ENCODE peak calls at places on chromosomes 1 and 21, in seven cellular contexts. P is neuronal stem cell, T is IMR-90, B is mammary epithelial cell, E is H9, K is hepatocyte, A is astrocyte. V is an unnamed sample. For H3K4me1, the result is how much of the 10 kb centered on the place peaks cover.

GRCh38 chr1:198681831-198682756 is 43.3 kb downstream of the PTPRC start:
- DNase-seq in P (peak), T (peak), B (peak), E (no peak), K (peak), A (peak), V (peak)

GRCh38 chr1:225772323-225772768 is 5.3 kb upstream of the SRP9 start:
- DNase-seq in P (peak), T (peak), B (peak), E (peak), K (peak), A (peak), V (peak)

GRCh38 chr1:232306269-232306911 is 323.5 kb downstream of the SIPA1L2 start:
- DNase-seq in P (no peak), T (no peak), B (no peak), E (peak), K (no peak), A (no peak), V (no peak)

GRCh38 chr1:213702703-213703102 is 285.1 kb upstream of the PROX1 start:
- DNase-seq in P (no peak), T (no peak), B (no peak), E (no peak), K (no peak), A (no peak), V (no peak)

GRCh38 chr1:65946960-65947359 is 154.3 kb downstream of the PDE4B start:
- DNase-seq in P (no peak), T (peak), B (no peak), E (no peak), K (no peak), A (no peak), V (no peak)

GRCh38 chr1:244383278-244383884 is 68.3 kb downstream of the ADSS2 start:
- DNase-seq in P (no peak), T (no peak), B (no peak), E (no peak), K (no peak), A (no peak), V (no peak)

GRCh38 chr1:234659538-234659937 is 49.6 kb upstream of the IRF2BP2 start:
- DNase-seq in P (no peak), T (peak), B (peak), E (no peak), K (peak), A (peak), V (peak)

GRCh38 chr1:232594018-232594502 is 35.9 kb downstream of the SIPA1L2 start:
- DNase-seq in P (no peak), T (peak), B (peak), E (no peak), K (peak), A (peak), V (peak)

GRCh38 chr1:54051936-54052469 is 1.0 kb downstream of the TMEM59 start:
- DNase-seq in P (no peak), T (no peak), B (peak), E (no peak), K (no peak), A (peak), V (peak)

GRCh38 chr1:109918077-109918606 is 7.5 kb downstream of the CSF1 start:
- DNase-seq in P (no peak), T (no peak), B (no peak), E (no peak), K (no peak), A (no peak), V (no peak)

GRCh38 chr1:91885331-91885715 is 628 bp downstream of the TGFBR3 start:
- DNase-seq in P (no peak), T (peak), B (no peak), E (no peak), K (peak), A (no peak), V (no peak)

GRCh38 chr1:91883470-91883869 is 2.5 kb downstream of the TGFBR3 start:
- DNase-seq in P (no peak), T (peak), B (no peak), E (no peak), K (peak), A (no peak), V (no peak)

GRCh38 chr1:91884459-91885290 is 1.3 kb downstream of the TGFBR3 start:
- DNase-seq in P (peak), T (peak), B (no peak), E (peak), K (peak), A (no peak), V (peak)

GRCh38 chr1:91889717-91890459 is 3.9 kb upstream of the TGFBR3 start:
- DNase-seq in P (no peak), T (peak), B (peak), E (no peak), K (peak), A (peak), V (peak)

DNA sequence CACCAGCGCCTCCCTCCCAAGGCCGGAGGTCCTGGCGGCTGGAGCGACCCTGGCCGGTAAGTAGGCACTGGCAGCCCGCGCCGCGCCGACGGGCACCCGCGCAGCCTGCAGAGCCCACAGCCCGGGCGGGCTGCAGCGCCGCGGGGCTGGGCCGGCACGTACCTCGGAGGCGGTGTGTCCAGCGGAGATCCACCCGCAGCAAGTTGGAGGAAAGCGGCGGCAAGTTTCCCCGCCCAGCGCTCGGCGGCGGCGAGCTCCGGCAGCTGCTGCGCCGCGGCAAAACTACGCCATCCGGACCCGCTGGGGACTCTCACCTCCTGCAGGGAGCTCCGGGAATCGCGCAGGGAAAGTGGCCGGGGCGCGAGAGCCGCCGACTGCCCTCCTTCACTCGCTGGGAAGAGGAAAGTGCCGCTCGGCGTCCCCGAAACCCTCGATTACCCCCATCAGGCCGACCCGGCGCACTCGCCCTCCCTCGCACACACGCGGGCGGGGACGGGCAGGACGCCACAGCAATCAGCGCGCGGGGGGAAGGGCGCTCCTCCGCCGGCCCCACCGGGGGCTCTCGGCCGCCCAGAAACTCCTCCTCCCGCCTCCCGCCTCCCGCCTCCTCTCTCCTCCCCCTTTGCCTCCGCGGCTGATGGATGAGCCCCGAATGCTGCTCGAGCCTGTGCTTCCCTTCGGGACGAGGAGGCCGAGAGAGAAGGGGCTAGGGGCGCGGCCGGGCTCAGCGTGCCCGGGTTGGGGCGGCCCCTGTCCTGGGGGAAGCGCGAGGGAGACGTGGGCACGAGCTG is at the start of gene TGFBR3:
- DNase-seq in P (peak), T (peak), B (peak), E (peak), K (peak), A (peak), V (peak)
- H3K4me2 ChIP-seq in P (peak), T (peak), B (peak), E (peak), K (peak), A (peak), V (peak)

DNA sequence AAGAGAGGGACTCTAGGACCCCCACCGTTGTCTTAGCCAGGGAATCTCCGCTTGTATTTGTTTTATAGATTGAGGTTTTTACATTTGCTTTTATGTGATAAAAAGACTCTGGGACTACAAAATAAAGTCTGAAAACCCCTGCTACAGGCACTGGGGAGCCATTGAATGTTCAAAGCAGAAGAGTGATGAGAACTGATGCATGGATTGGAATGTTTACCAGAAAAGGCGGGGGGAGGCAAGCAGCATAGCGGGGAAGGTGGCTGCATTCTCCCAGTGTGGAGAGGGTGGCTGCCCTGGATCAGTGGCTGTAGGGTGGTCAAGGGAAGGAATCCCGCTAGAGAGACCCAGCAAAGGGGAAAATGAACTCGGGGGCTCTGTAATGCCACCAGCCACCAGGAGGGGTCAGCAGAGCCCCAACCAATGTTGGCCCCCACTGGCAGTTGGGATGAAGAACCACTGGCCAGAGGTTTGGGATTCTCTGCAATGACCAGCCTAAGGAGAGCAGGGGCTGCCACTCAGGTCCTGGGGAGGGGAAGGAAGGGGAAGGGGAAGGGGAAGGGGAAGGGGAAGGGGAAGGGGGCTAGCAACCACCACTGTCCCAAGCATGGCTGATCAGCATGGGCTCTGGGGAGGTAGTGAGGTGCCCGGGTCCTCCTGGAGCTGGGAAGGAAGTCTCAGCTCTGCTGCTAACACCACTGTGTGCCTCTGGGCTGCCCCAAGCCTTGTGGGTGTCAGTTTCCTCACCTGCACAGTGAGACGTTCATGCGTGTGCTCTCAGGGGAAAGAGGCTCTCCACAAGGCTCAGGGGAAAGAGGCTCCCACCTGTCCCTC is 19.2 kb upstream of the PEF1 start:
- DNase-seq in P (peak), T (peak), B (no peak), E (peak), K (peak), A (no peak), V (no peak)
- H3K4me1 ChIP-seq in P (under half), T (under half), B (under half), E (under half), K (under half), A (under half), V (under half)

DNA sequence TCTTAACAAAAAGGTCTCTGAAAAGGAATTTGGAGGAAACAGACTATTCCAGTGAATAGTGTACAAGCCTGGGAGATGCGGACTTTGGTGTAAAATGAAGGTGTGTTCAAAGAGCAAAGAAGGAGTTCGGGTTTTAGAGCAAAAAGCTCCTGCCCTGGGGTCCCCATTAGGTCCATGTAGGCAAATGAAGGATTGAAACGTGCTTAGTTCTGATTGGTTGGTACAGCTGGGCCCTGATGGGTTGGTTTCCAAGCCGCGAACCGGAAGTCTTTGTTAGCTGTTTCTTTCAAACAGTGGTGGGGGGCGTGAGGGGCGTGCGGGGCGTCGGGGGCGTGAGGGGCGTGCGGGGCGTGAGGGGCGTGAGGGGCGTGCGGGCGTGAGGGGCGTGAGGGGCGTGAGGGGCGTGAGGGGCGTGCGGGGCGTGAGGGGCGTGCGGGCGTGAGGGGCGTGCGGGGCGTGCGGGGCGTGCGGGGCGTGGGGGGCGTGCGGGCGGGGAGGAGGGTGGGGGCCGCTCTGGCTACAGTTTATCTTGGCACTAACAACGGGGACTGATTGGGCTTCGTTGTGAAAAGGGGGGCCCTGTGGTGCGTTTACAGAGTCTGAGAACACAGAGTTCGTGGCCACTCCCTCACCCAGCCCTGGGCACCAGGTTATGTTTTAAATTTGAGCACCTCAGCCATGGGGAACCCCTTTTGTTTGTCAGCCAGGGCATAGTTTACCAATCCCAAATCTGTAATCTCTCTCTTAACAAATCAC is 29.4 kb downstream of the LRRC3 start:
- DNase-seq in P (no peak), T (no peak), B (no peak), E (no peak), K (no peak), A (no peak), V (no peak)
- H3K4me2 ChIP-seq in P (no peak), T (no peak), B (no peak), E (no peak), K (no peak), A (no peak), V (no peak)

GRCh38 chr1:3187415-3188149 is 118.6 kb downstream of the PRDM16 start:
- DNase-seq in P (no peak), T (no peak), B (no peak), E (no peak), K (no peak), A (no peak), V (no peak)

GRCh38 chr1:3186526-3186921 is 117.5 kb downstream of the PRDM16 start:
- DNase-seq in P (no peak), T (peak), B (no peak), E (peak), K (peak), A (peak), V (peak)

GRCh38 chr1:3185896-3186525 is 117.0 kb downstream of the PRDM16 start:
- DNase-seq in P (no peak), T (no peak), B (no peak), E (no peak), K (no peak), A (no peak), V (no peak)

GRCh38 chr1:3183439-3183838 is 114.4 kb downstream of the PRDM16 start:
- DNase-seq in P (no peak), T (no peak), B (no peak), E (no peak), K (no peak), A (no peak), V (no peak)

GRCh38 chr1:3184666-3185065 is 115.7 kb downstream of the PRDM16 start:
- DNase-seq in P (no peak), T (no peak), B (no peak), E (no peak), K (no peak), A (no peak), V (no peak)
- H3K4me1 ChIP-seq in P (under half), T (under half), B (under half), E (under half), K (under half), A (under half), V (under half)

GRCh38 chr1:61515096-61515495 is 209.8 kb downstream of the TM2D1 start:
- DNase-seq in P (no peak), T (no peak), B (no peak), E (no peak), K (no peak), A (no peak), V (no peak)
- H3K4me2 ChIP-seq in P (no peak), T (no peak), B (no peak), E (no peak), K (no peak), A (no peak), V (no peak)

GRCh38 chr1:204017032-204017431 is 55.9 kb upstream of the SOX13 start:
- DNase-seq in P (no peak), T (no peak), B (no peak), E (no peak), K (no peak), A (no peak), V (no peak)
- H3K4me1 ChIP-seq in P (under half), T (under half), B (under half), E (under half), K (under half), A (under half), V (under half)

V was measured in fibroblast of lung.